ENCODE peak calls at places on chromosomes 11 and 22, in four cellular contexts. U, V, S and D are unnamed samples.

GRCh38 chr11:19673924-19674390 is 38.7 kb upstream of the NAV2 start:
- DNase-seq in U (no peak), V (peak), S (peak), D (no peak)

GRCh38 chr11:38538866-38539651 is 1941.0 kb upstream of the RAG2 start:
- DNase-seq in U (no peak), V (no peak), S (no peak), D (no peak)

GRCh38 chr11:114847599-114847998 is 169.3 kb downstream of the NXPE2 start:
- DNase-seq in U (no peak), V (no peak), S (no peak), D (no peak)

GRCh38 chr11:68889948-68890446 is 13.6 kb downstream of the MRPL21 start:
- DNase-seq in U (peak), V (peak), S (peak), D (no peak)

GRCh38 chr11:100681064-100681502 is 6.0 kb upstream of the ARHGAP42 start:
- DNase-seq in U (peak), V (no peak), S (peak), D (peak)

GRCh38 chr11:70135142-70136132 is 57.3 kb downstream of the ANO1 start:
- DNase-seq in U (no peak), V (peak), S (no peak), D (no peak)

GRCh38 chr22:30079952-30080533 is at the start of gene HORMAD2:
- DNase-seq in U (no peak), V (no peak), S (peak), D (no peak)

GRCh38 chr11:15616130-15617105 is 501.7 kb downstream of the INSC start:
- DNase-seq in U (no peak), V (no peak), S (no peak), D (no peak)

GRCh38 chr22:31947296-31947695 is 3.0 kb downstream of the YWHAH start:
- DNase-seq in U (no peak), V (no peak), S (no peak), D (no peak)

GRCh38 chr11:26527685-26528084 is 44.4 kb downstream of the MUC15 start:
- DNase-seq in U (no peak), V (no peak), S (no peak), D (no peak)

DNA sequence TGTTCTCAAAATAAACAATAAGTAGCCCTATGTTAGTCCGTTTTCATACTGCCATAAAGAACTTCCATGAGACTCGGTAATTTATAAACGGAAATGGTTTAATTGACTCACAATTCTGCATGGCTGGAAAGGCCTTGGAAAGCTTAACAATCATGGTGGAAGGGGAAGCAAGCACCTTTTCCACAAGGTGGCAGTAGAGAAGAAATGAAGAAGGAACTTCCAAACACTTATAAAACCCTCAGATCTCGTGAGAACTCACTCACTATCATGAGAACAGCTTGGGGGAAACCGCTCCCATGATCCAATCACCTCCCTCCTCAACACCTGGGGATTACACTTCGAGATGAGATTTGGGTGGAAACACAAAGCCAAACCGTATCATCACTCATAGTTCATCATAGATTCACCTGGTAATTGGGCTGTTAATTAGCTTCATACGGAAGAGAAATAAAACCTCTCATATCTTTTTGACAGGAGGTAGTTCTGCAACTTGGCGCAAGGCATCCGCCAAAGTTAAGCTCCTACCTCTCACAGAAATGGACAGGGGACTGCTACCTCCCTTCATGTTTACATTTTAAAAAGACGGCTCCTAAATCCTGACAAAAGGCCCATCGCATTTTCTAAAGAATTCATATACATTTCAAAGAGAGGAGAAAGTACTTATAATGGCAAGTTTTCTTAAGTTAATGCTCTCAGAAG is 49.0 kb downstream of the MUC15 start:
- DNase-seq in U (peak), V (peak), S (peak), D (no peak)
- TF ChIP-seq CTCF in U (peak), V (peak), S (peak), D (no peak)

GRCh38 chr22:23410411-23410810 is 169.7 kb downstream of the IGLL1 start:
- DNase-seq in U (no peak), V (no peak), S (no peak), D (no peak)
- TF ChIP-seq CTCF in U (no peak), V (no peak), S (no peak), D (no peak)

GRCh38 chr11:43547900-43548381 is 132.6 kb upstream of the HSD17B12 start:
- DNase-seq in U (no peak), V (no peak), S (peak), D (no peak)

GRCh38 chr11:43545610-43546009 is 134.9 kb upstream of the HSD17B12 start:
- DNase-seq in U (no peak), V (no peak), S (no peak), D (no peak)

GRCh38 chr11:43548921-43549320 is 131.6 kb upstream of the HSD17B12 start:
- DNase-seq in U (no peak), V (no peak), S (no peak), D (no peak)

GRCh38 chr11:43547411-43547718 is 133.2 kb upstream of the HSD17B12 start:
- DNase-seq in U (no peak), V (no peak), S (no peak), D (no peak)

DNA sequence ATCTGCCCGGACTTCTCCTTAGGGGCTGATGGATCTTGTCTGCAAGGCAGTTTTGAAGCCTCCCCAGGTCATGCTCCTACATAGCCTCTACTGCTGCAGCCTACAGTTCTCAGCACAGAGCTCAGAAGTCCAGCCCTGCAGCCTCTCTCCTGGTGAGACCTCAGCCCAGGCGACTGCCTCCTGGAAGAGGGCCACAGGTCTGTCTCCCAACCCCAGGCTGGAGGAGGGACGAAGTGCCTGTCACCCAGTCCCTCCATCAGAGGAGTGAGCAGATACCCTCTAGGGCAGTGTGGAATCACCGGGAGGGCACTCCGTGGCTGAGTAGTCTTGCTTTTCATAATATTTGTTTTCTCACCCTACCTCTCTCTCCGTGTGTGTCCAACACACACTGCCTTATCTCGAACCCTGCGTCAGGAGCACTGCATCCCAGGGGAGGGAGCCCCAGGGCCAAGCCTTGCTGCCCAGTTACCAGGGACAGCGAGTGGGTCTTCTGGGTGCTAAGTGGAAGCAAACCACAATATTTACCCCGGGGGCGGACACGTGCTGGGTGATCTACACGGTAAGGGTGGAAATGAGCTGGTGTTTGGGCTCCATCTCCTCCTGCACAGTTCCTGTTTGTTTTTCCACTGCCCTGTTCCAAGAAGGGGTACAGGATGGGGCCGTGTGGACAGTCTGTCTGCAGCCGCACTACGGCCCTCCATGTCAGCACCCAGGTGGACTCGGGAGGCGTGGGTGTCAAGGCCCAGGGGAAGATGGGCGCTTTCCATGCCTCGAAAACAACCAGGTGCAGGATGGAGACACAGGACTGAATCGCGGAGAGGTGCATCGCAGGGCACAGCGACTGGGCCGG is 133.8 kb upstream of the HSD17B12 start:
- DNase-seq in U (no peak), V (no peak), S (no peak), D (no peak)
- TF ChIP-seq CTCF in U (no peak), V (no peak), S (no peak), D (no peak)

GRCh38 chr11:21933095-21933494 is 259.8 kb upstream of the ANO5 start:
- DNase-seq in U (no peak), V (no peak), S (no peak), D (no peak)
- TF ChIP-seq CTCF in U (peak), V (no peak), S (peak), D (no peak)

DNA sequence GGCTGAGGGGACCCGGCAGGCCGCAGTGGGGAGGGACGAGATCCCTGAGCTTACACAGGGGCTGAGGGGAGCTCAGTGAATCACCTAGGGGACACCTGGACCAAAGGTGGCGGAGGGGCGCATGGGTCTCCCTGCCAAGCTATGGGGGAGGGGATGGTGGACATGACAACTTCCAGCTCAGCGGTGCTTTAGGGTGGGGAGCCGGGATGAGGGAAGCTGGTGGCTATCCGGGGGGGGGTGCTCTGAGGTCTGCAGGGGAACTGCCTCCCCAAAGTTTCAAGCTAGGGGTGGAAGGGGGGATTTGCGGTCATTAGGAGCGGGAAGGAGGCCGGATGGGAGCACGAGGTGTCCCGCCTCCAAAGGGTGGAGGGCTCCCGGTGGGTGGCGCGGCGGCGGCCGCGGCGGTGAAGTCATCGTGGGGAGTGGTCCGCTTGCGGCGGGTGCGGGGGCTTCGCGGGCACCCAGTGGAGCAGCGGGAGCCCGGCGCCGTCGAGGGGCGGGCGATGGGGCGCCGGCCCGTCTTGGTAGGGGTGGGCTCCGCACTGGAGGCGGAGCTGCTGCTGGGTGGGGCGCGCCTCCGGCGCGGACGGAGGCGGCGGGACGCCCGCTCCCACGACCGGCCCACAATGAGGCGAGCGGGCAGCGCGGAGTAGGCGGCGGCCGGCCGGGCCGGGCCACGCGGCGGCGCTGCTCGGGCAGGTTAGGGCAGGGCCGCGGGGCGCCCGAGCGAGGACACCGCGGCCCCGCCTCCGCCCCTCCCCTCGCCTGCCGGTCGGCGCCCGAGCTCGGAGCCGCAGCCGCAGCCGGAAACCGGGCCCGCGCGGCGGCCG is at the start of gene MICALL1:
- DNase-seq in U (peak), V (peak), S (peak), D (peak)
- TF ChIP-seq CTCF in U (no peak), V (no peak), S (peak), D (no peak)

GRCh38 chr11:10407749-10408472 is 47.2 kb upstream of the AMPD3 start:
- DNase-seq in U (no peak), V (no peak), S (peak), D (no peak)

GRCh38 chr11:10409207-10409661 is 45.8 kb upstream of the AMPD3 start:
- DNase-seq in U (no peak), V (no peak), S (peak), D (no peak)

GRCh38 chr11:10407055-10407454 is 48.0 kb upstream of the AMPD3 start:
- DNase-seq in U (no peak), V (peak), S (no peak), D (no peak)

GRCh38 chr11:10401696-10402392 is 53.2 kb upstream of the AMPD3 start:
- DNase-seq in U (no peak), V (no peak), S (no peak), D (no peak)

GRCh38 chr11:10405858-10406592 is 49.0 kb upstream of the AMPD3 start:
- DNase-seq in U (peak), V (peak), S (peak), D (no peak)
- TF ChIP-seq CTCF in U (no peak), V (peak), S (peak), D (peak)

DNA sequence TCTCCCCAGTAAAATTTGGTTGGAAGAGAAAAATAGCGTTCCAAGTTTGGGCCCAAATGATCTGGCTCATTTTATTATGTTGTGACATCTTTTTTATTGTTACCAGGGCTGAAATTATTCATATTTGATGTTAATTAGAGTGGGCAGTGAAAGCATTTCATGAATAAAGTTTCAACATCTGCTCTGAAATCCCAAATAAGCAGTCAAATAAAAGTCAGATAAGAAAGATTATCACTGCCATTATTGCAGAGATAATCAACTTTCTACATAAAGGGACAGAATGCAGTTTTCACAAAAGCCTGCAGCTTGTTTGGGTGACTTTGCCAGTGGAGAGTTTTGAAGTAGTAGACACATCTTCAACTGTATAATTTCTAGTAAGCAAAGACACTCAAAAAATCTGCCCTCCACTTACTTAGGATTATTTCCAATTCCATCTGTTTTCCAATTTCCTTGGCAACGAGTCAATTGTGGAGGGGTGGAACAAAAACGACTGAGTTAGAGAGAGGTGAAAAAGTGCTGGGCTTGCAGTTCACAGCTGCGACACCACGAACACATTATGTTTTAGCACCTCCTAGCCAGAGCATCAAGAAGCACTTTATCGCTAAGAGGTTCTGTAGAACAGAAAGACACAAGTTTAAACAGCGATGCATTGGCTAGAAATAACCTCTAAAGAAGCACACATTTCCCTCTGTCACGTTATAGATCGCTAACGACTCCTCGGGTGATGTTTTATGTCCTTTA is 9.0 kb downstream of the TECTA start:
- DNase-seq in U (no peak), V (no peak), S (no peak), D (no peak)
- TF ChIP-seq CTCF in U (no peak), V (no peak), S (no peak), D (no peak)

GRCh38 chr11:74444173-74444832 is 23.0 kb downstream of the KCNE3 start:
- DNase-seq in U (no peak), V (no peak), S (no peak), D (no peak)
- TF ChIP-seq CTCF in U (no peak), V (no peak), S (no peak), D (no peak)

GRCh38 chr11:12236744-12237101 is 126.3 kb downstream of the MICAL2 start:
- DNase-seq in U (no peak), V (no peak), S (no peak), D (no peak)

GRCh38 chr11:12235080-12235479 is 124.7 kb downstream of the MICAL2 start:
- DNase-seq in U (no peak), V (no peak), S (no peak), D (no peak)

GRCh38 chr11:12234216-12234615 is 123.8 kb downstream of the MICAL2 start:
- DNase-seq in U (no peak), V (no peak), S (no peak), D (no peak)

GRCh38 chr11:12235945-12236743 is 125.8 kb downstream of the MICAL2 start:
- DNase-seq in U (no peak), V (peak), S (no peak), D (peak)

GRCh38 chr11:12235549-12235944 is 125.2 kb downstream of the MICAL2 start:
- DNase-seq in U (no peak), V (no peak), S (no peak), D (no peak)
- TF ChIP-seq CTCF in U (no peak), V (no peak), S (peak), D (no peak)

GRCh38 chr11:843086-843704 is 543 bp downstream of the TSPAN4 start:
- DNase-seq in U (no peak), V (no peak), S (no peak), D (no peak)
- TF ChIP-seq CTCF in U (no peak), V (no peak), S (peak), D (no peak)